ENCODE peak calls at places on chromosomes 2 and 18, in five cellular contexts. One of them, this sample, is unnamed.

GRCh38 chr2:230520875-230521155 is 104.8 kb downstream of the SP100 start:
- DNase-seq in fibroblast of lung: peak
- DNase-seq in choroid plexus epithelial cell: peak
- DNase-seq in brain microvascular endothelial cell: peak
- DNase-seq in stimulated activated CD4-positive, alpha-beta T cell treated with anti-CD3 and anti-CD28 coated beads, Interleukin-2, amount 100 ng/mL, for 24 hours: no peak
- DNase-seq in this sample: peak

GRCh38 chr2:58045580-58046334 is 849 bp upstream of the VRK2 start:
- DNase-seq in fibroblast of lung: no peak
- DNase-seq in choroid plexus epithelial cell: no peak
- DNase-seq in brain microvascular endothelial cell: no peak
- DNase-seq in stimulated activated CD4-positive, alpha-beta T cell treated with anti-CD3 and anti-CD28 coated beads, Interleukin-2, amount 100 ng/mL, for 24 hours: no peak
- DNase-seq in this sample: no peak

GRCh38 chr2:215833531-215834162 is 179.7 kb downstream of the MREG start:
- DNase-seq in fibroblast of lung: peak
- DNase-seq in choroid plexus epithelial cell: peak
- DNase-seq in brain microvascular endothelial cell: peak
- DNase-seq in stimulated activated CD4-positive, alpha-beta T cell treated with anti-CD3 and anti-CD28 coated beads, Interleukin-2, amount 100 ng/mL, for 24 hours: no peak
- DNase-seq in this sample: peak

GRCh38 chr2:238915196-238915595 is 67.3 kb downstream of the TWIST2 start:
- DNase-seq in fibroblast of lung: peak
- DNase-seq in choroid plexus epithelial cell: no peak
- DNase-seq in brain microvascular endothelial cell: no peak
- DNase-seq in stimulated activated CD4-positive, alpha-beta T cell treated with anti-CD3 and anti-CD28 coated beads, Interleukin-2, amount 100 ng/mL, for 24 hours: no peak
- DNase-seq in this sample: no peak

GRCh38 chr2:108354171-108354570 is 23.6 kb upstream of the SULT1C4 start:
- DNase-seq in fibroblast of lung: no peak
- DNase-seq in choroid plexus epithelial cell: peak
- DNase-seq in brain microvascular endothelial cell: no peak
- DNase-seq in stimulated activated CD4-positive, alpha-beta T cell treated with anti-CD3 and anti-CD28 coated beads, Interleukin-2, amount 100 ng/mL, for 24 hours: no peak
- DNase-seq in this sample: peak

GRCh38 chr18:22900558-22901183 is 32.5 kb upstream of the RBBP8 start:
- DNase-seq in fibroblast of lung: peak
- DNase-seq in choroid plexus epithelial cell: no peak
- DNase-seq in brain microvascular endothelial cell: no peak
- DNase-seq in stimulated activated CD4-positive, alpha-beta T cell treated with anti-CD3 and anti-CD28 coated beads, Interleukin-2, amount 100 ng/mL, for 24 hours: no peak
- DNase-seq in this sample: no peak

GRCh38 chr2:121890041-121890440 is 134.6 kb downstream of the TSN start:
- DNase-seq in fibroblast of lung: no peak
- DNase-seq in choroid plexus epithelial cell: no peak
- DNase-seq in brain microvascular endothelial cell: no peak
- DNase-seq in stimulated activated CD4-positive, alpha-beta T cell treated with anti-CD3 and anti-CD28 coated beads, Interleukin-2, amount 100 ng/mL, for 24 hours: no peak
- DNase-seq in this sample: no peak

GRCh38 chr2:230312638-230313037 is 14.4 kb upstream of the SP140L start:
- DNase-seq in fibroblast of lung: peak
- DNase-seq in choroid plexus epithelial cell: no peak
- DNase-seq in brain microvascular endothelial cell: peak
- DNase-seq in stimulated activated CD4-positive, alpha-beta T cell treated with anti-CD3 and anti-CD28 coated beads, Interleukin-2, amount 100 ng/mL, for 24 hours: no peak
- DNase-seq in this sample: peak

GRCh38 chr2:85326946-85327756 is 638 bp downstream of the TGOLN2 start:
- DNase-seq in fibroblast of lung: peak
- DNase-seq in choroid plexus epithelial cell: peak
- DNase-seq in brain microvascular endothelial cell: peak
- DNase-seq in stimulated activated CD4-positive, alpha-beta T cell treated with anti-CD3 and anti-CD28 coated beads, Interleukin-2, amount 100 ng/mL, for 24 hours: peak
- DNase-seq in this sample: peak

This sample was measured in iris pigment epithelial cell.